ENCODE peak calls at places on chromosomes 3 and 15, in eight cellular contexts. G is chondrocyte, M is activated B cell treated with CpG ODN at 0.5 μM for 24 hours, W is AG09309, D is right lobe of liver, A is IMR-90, B is dorsolateral prefrontal cortex, U is cardiac muscle cell. N is an unnamed sample.

GRCh38 chr3:147864754-147865354 is 455.7 kb downstream of the ZIC1 start:
- DNase-seq in G (no peak), M (no peak), W (no peak), D (no peak), A (no peak), B (no peak), U (no peak), N (no peak)

GRCh38 chr3:144496116-144496835 is 524.7 kb downstream of the DIPK2A start:
- DNase-seq in G (no peak), M (no peak), W (no peak), D (no peak), A (no peak), B (no peak), U (no peak), N (no peak)

GRCh38 chr15:90934256-90934948 is 683 bp upstream of the UNC45A start:
- DNase-seq in G (no peak), M (peak; percentile 76), W (no peak), D (peak; percentile 87), A (peak; percentile 79), B (peak; percentile 89), U (peak; percentile 87), N (peak; percentile 88)

GRCh38 chr3:125967156-125967555 is 1.8 kb upstream of the ROPN1B start:
- DNase-seq in G (no peak), M (no peak), W (no peak), D (no peak), A (no peak), B (no peak), U (no peak), N (no peak)

GRCh38 chr15:42033214-42033873 is 12.5 kb upstream of the PLA2G4E start:
- DNase-seq in G (no peak), M (no peak), W (no peak), D (no peak), A (no peak), B (no peak), U (no peak), N (no peak)

GRCh38 chr15:71443538-71443937 is 328.3 kb downstream of the THSD4 start:
- DNase-seq in G (no peak), M (no peak), W (no peak), D (peak; percentile 56), A (peak; percentile 51), B (peak; percentile 51), U (peak; percentile 62), N (peak; percentile 61)

GRCh38 chr3:109081746-109082510 is 36.0 kb downstream of the MORC1 start:
- DNase-seq in G (no peak), M (peak; percentile 23), W (no peak), D (peak; percentile 49), A (peak; percentile 54), B (no peak), U (peak; percentile 67), N (peak; percentile 40)

GRCh38 chr15:67064607-67065530 is 533 bp upstream of the SMAD3 start:
- DNase-seq in G (no peak), M (no peak), W (no peak), D (no peak), A (no peak), B (no peak), U (peak; percentile 83), N (peak; percentile 55)

GRCh38 chr15:65060641-65061397 is 7.0 kb downstream of the RASL12 start:
- DNase-seq in G (no peak), M (no peak), W (no peak), D (no peak), A (no peak), B (peak; percentile 80), U (no peak), N (no peak)

GRCh38 chr3:123169492-123169929 is 32.2 kb upstream of the SEC22A start:
- DNase-seq in G (no peak), M (no peak), W (no peak), D (no peak), A (peak; percentile 20), B (no peak), U (no peak), N (no peak)

GRCh38 chr3:8482960-8483665 is 18.5 kb upstream of the LMCD1 start:
- DNase-seq in G (peak; percentile 89), M (no peak), W (peak; percentile 96), D (peak; percentile 81), A (peak; percentile 97), B (peak; percentile 63), U (no peak), N (no peak)

GRCh38 chr3:70737656-70738309 is 425.3 kb upstream of the MDFIC2 start:
- DNase-seq in G (no peak), M (no peak), W (no peak), D (no peak), A (no peak), B (no peak), U (no peak), N (no peak)

GRCh38 chr3:50568947-50569749 is at the start of gene HEMK1:
- DNase-seq in G (peak; percentile 98), M (peak; percentile 90), W (peak; percentile 75), D (peak; percentile 99), A (peak; percentile 91), B (peak; percentile 95), U (peak; percentile 97), N (peak; percentile 90)

GRCh38 chr3:69864141-69864540 is 124.9 kb downstream of the MITF start:
- DNase-seq in G (no peak), M (no peak), W (no peak), D (no peak), A (no peak), B (no peak), U (no peak), N (no peak)

GRCh38 chr3:82572721-82573120 is 811.3 kb upstream of the GBE1 start:
- DNase-seq in G (no peak), M (no peak), W (no peak), D (no peak), A (no peak), B (no peak), U (no peak), N (no peak)

GRCh38 chr15:100572362-100572983 is 29.5 kb downstream of the LINS1 start:
- DNase-seq in G (no peak), M (no peak), W (no peak), D (no peak), A (peak; percentile 23), B (no peak), U (no peak), N (no peak)

GRCh38 chr3:29525254-29525881 is 244.5 kb downstream of the RBMS3 start:
- DNase-seq in G (no peak), M (no peak), W (peak; percentile 62), D (peak; percentile 72), A (peak; percentile 18), B (no peak), U (no peak), N (no peak)

GRCh38 chr3:46517016-46517770 is 19.4 kb downstream of the RTP3 start:
- DNase-seq in G (no peak), M (no peak), W (peak; percentile 70), D (no peak), A (peak; percentile 86), B (no peak), U (no peak), N (no peak)

GRCh38 chr3:78858165-78858564 is 909.6 kb downstream of the ROBO1 start:
- DNase-seq in G (no peak), M (no peak), W (no peak), D (no peak), A (peak; percentile 28), B (no peak), U (no peak), N (no peak)

GRCh38 chr15:35393403-35393802 is 152.6 kb downstream of the DPH6 start:
- DNase-seq in G (no peak), M (no peak), W (no peak), D (no peak), A (no peak), B (no peak), U (no peak), N (no peak)
- TF ChIP-seq CTCF in G (no peak), M (no peak), W (no peak), D (no peak), A (no peak), B (no peak), U (no peak), N (no peak)

GRCh38 chr3:128066111-128066510 is 13.9 kb downstream of the SEC61A1 start:
- DNase-seq in G (no peak), M (no peak), W (no peak), D (no peak), A (no peak), B (no peak), U (no peak), N (no peak)

GRCh38 chr3:128067481-128067880 is 15.2 kb downstream of the SEC61A1 start:
- DNase-seq in G (no peak), M (no peak), W (no peak), D (no peak), A (no peak), B (no peak), U (no peak), N (no peak)

GRCh38 chr3:128070898-128071591 is 18.8 kb downstream of the SEC61A1 start:
- DNase-seq in G (no peak), M (no peak), W (no peak), D (no peak), A (no peak), B (no peak), U (no peak), N (no peak)

GRCh38 chr3:128069271-128069670 is 17.0 kb downstream of the SEC61A1 start:
- DNase-seq in G (no peak), M (no peak), W (no peak), D (no peak), A (no peak), B (no peak), U (no peak), N (no peak)

GRCh38 chr3:128068156-128068620 is 16.0 kb downstream of the SEC61A1 start:
- DNase-seq in G (no peak), M (no peak), W (no peak), D (no peak), A (peak; percentile 55), B (no peak), U (peak; percentile 58), N (peak; percentile 67)
- TF ChIP-seq CTCF in G (peak; percentile 78), M (peak; percentile 30), W (peak; percentile 64), D (peak; percentile 39), A (peak; percentile 53), B (peak; percentile 50), U (peak; percentile 67), N (peak; percentile 72)

GRCh38 chr3:156135921-156136655 is 15.7 kb downstream of the KCNAB1 start:
- DNase-seq in G (no peak), M (no peak), W (no peak), D (no peak), A (no peak), B (no peak), U (no peak), N (no peak)
- TF ChIP-seq CTCF in G (peak; percentile 39), M (no peak), W (no peak), D (no peak), A (no peak), B (no peak), U (peak; percentile 21), N (peak; percentile 38)

DNA sequence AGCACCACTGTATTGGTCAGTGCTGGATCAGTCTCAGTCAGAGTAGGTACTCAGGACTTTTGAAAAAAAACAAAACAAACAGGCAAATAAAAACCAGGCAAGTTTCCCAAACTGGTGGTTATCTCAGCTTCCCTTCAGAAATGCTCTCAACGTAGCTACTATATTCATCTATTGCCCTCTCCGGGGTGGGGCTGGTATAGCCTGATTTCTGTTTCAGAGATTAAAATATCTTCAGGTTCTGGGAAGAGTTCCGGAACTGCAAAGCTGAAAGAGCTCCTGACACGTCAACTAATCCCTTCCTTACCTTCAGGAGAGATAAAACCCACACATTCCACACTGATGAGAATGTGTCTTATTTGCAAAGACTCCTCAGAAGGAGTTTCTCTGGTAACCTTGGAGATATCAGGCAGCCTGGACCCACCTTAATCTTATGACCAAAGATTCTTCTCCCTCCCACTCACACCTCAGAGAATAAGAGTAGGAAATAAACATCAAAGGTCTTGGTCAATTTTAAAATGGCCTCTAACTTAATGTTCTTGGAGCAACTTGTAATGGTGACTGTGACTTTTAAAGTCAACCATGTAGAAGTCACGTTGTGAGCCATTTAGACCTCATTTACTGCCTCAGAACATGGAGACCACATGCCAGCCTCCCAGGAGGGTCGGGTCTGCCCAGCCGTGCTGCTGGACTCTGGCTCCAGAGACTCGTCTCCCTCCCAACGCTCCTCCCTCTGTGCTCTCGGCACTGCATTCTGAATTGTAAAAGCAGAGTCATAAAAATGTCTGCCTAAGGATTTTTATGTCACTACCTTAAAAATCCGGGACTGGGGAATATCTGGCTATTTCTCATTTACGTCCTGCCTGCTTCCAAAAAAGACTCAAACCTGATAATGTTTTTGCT is 53.8 kb downstream of the CDCP1 start:
- DNase-seq in G (no peak), M (no peak), W (no peak), D (no peak), A (peak; percentile 76), B (no peak), U (no peak), N (no peak)
- TF ChIP-seq CTCF in G (peak; percentile 18), M (no peak), W (peak; percentile 10), D (no peak), A (peak; percentile 24), B (no peak), U (no peak), N (no peak)

N was measured in endothelial cell.